ENCODE peak calls at places on chromosomes 11 and 22, in nine cellular contexts. V is tibial nerve; L is ascending aorta; B is AG04450; G is sigmoid colon; I is neuronal stem cell; T is heart right ventricle; H is A549; S is CD4-positive, alpha-beta T cell. X is an unnamed sample.

GRCh38 chr22:19820880-19821522 is 33.7 kb downstream of the GNB1L start:
- DNase-seq in G (peak; percentile 58), H (no peak), V (no peak), S (no peak), T (no peak), I (no peak), L (no peak), B (no peak), X (no peak)

GRCh38 chr11:47175746-47176327 is 842 bp downstream of the ARFGAP2 start:
- DNase-seq in S (no peak), V (no peak), I (no peak), T (no peak), L (no peak), B (no peak), G (no peak), H (no peak), X (no peak)

GRCh38 chr11:83072689-83073242 is 1.1 kb upstream of the RAB30 start:
- DNase-seq in G (no peak), T (no peak), I (no peak), L (no peak), S (no peak), H (no peak), V (no peak), B (no peak), X (no peak)

GRCh38 chr11:130666781-130667251 is 218.4 kb downstream of the ADAMTS15 start:
- DNase-seq in H (no peak), B (no peak), I (no peak), S (no peak), V (no peak), L (no peak), T (no peak), G (no peak), X (peak; percentile 81)

GRCh38 chr22:45441158-45441557 is 27.7 kb downstream of the RIBC2 start:
- DNase-seq in V (peak; percentile 66), I (peak; percentile 39), B (no peak), H (peak; percentile 57), T (peak; percentile 44), L (no peak), S (peak; percentile 13), G (peak; percentile 84), X (peak; percentile 47)

GRCh38 chr11:119536801-119537200 is 113.8 kb upstream of the THY1 start:
- DNase-seq in H (no peak), B (no peak), I (no peak), L (no peak), S (no peak), T (no peak), G (no peak), V (no peak), X (no peak)

GRCh38 chr11:127059286-127060200 is 59.0 kb upstream of the KIRREL3 start:
- DNase-seq in H (no peak), S (no peak), V (no peak), T (no peak), L (no peak), G (no peak), I (no peak), B (no peak), X (peak; percentile 80)

GRCh38 chr11:97269527-97269926 is 879.7 kb downstream of the JRKL start:
- DNase-seq in T (no peak), G (no peak), B (no peak), V (no peak), I (peak; percentile 5), S (no peak), L (no peak), H (peak; percentile 3), X (no peak)

GRCh38 chr11:8094656-8095055 is 13.6 kb downstream of the TUB start:
- DNase-seq in B (no peak), S (no peak), T (no peak), V (no peak), G (peak; percentile 61), H (no peak), L (no peak), I (no peak), X (no peak)

GRCh38 chr11:128058580-128059208 is 528.7 kb downstream of the ETS1 start:
- DNase-seq in S (no peak), B (no peak), T (no peak), G (no peak), L (no peak), H (no peak), I (no peak), V (no peak), X (no peak)

GRCh38 chr11:110468095-110468494 is 38.3 kb downstream of the FDX1 start:
- DNase-seq in S (no peak), G (no peak), L (no peak), H (no peak), V (no peak), T (no peak), I (no peak), B (no peak), X (no peak)

GRCh38 chr11:57126766-57127400 is 54.9 kb upstream of the LRRC55 start:
- DNase-seq in V (no peak), G (no peak), H (peak; percentile 29), L (no peak), B (no peak), S (no peak), T (no peak), I (no peak), X (no peak)

GRCh38 chr22:38696606-38697005 is 4.1 kb downstream of the JOSD1 start:
- DNase-seq in B (no peak), S (peak; percentile 24), T (no peak), L (no peak), V (no peak), H (peak; percentile 61), I (no peak), G (no peak), X (peak; percentile 53)

GRCh38 chr22:19292262-19293230 is 1.0 kb upstream of the CLTCL1 start:
- DNase-seq in H (no peak), V (peak; percentile 73), B (no peak), I (no peak), G (no peak), L (no peak), S (no peak), T (no peak), X (no peak)

GRCh38 chr11:86511086-86511551 is 136.4 kb downstream of the CCDC81 start:
- DNase-seq in B (no peak), H (peak; percentile 44), L (no peak), V (no peak), T (no peak), S (no peak), I (no peak), G (no peak), X (no peak)

GRCh38 chr11:15119826-15120225 is 5.1 kb downstream of the INSC start:
- DNase-seq in H (no peak), V (no peak), L (no peak), I (no peak), G (no peak), S (no peak), B (no peak), T (no peak), X (no peak)

GRCh38 chr11:132430352-132431091 is 1060.1 kb downstream of the NTM start:
- DNase-seq in H (no peak), L (no peak), B (no peak), V (no peak), I (no peak), G (no peak), T (no peak), S (no peak), X (no peak)

DNA sequence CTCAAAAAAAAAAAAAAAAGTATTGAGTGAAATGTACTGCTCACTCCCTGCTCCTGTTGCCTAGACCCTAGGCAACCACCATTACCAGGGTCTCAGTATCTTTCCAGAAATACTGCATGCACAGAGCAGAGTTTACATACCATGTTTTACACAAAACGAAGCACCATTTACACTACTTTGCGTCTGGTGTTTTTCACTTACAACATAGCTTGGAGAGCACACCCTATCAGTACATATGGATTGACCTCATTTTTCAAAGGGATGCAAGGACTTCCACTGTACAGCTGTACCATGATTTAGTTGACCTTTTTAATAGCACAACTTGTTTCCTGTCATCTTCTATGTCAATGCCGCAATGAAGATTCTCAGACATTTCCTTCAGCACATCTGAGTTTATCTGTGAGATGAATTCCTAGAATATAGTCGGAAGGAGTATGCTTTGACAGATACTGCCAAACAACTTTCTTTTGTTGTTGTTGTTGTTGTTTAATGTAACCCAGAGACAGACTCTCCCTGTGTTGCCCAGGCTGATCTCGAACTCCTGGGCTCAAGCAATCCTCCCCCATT is 6.2 kb downstream of the MYH9 start:
- DNase-seq in H (no peak), V (no peak), L (no peak), T (no peak), G (no peak), I (no peak), B (no peak), S (no peak), X (no peak)
- H3K27ac ChIP-seq in H (no peak overlapping the region), V (peak overlapping the region; percentile 10), L (peak overlapping the region; percentile 58), T (peak overlapping the region; percentile 99), G (peak overlapping the region; percentile 100), I (no peak overlapping the region), B (no peak overlapping the region), S (peak overlapping the region; percentile 95), X (no peak overlapping the region)

GRCh38 chr22:21013742-21014201 is 1.2 kb upstream of the P2RX6 start:
- DNase-seq in B (no peak), T (no peak), V (no peak), I (no peak), L (no peak), S (no peak), G (no peak), H (no peak), X (no peak)
- H3K27ac ChIP-seq in B (peak overlapping the region; percentile 21), T (peak overlapping the region; percentile 75), V (peak overlapping the region; percentile 86), I (peak overlapping the region; percentile 93), L (peak overlapping the region; percentile 68), S (peak overlapping the region; percentile 27), G (peak overlapping the region; percentile 68), H (peak overlapping the region; percentile 68), X (peak overlapping the region; percentile 55)

GRCh38 chr11:64410396-64410718 is 51.4 kb downstream of the RPS6KA4 start:
- DNase-seq in V (no peak), B (no peak), I (no peak), H (no peak), G (no peak), L (no peak), T (no peak), S (no peak), X (no peak)
- H3K27ac ChIP-seq in V (no peak overlapping the region), B (no peak overlapping the region), I (no peak overlapping the region), H (no peak overlapping the region), G (peak overlapping the region; percentile 49), L (no peak overlapping the region), T (no peak overlapping the region), S (no peak overlapping the region), X (no peak overlapping the region)

DNA sequence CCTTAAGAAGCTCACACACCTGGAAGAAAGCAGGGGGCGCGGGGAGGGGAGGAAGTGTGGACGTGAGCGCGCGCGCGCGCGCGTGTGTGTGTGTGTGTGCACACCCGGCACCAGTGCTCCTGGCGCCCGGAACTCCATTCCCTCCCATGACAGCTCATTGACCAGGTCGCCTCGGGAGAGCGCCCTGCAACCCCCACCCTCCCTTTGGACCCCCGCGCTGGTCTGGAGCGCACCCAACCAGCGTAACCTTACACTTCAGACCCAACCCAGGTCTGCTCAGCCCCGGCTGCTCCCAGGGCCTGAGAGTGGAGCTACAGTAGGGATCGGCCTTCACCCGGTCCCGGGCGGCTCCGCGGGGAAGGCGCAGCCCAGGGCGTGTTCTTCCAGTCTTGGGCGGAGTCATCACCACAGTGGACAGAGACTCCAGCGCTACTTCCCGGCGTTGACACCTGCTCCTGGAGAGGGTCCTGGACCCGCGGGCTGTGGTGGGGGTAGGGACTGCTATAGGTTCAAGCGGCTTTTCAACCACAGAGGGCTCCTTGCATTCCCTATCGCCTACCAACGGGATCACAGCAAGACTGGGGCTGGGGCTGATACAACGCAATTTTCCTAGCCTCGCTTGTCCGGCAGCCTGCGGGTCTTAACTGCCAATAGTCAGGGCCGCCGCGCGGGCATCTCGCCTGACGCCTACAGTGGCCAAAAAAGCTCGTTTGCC is 1.4 kb downstream of the GALNT18 start:
- DNase-seq in S (no peak), B (no peak), H (peak; percentile 58), V (no peak), T (peak; percentile 57), I (peak; percentile 44), L (no peak), G (peak; percentile 78), X (peak; percentile 9)
- H3K27ac ChIP-seq in S (no peak overlapping the region), B (peak overlapping the region; percentile 11), H (peak overlapping the region; percentile 60), V (no peak overlapping the region), T (peak overlapping the region; percentile 84), I (no peak overlapping the region), L (peak overlapping the region; percentile 63), G (peak overlapping the region; percentile 93), X (no peak overlapping the region)

X was measured in SJSA1.